ENCODE peak calls at places on chromosomes 11 and 22, in five cellular contexts. One of them, this sample, is unnamed.

GRCh38 chr22:26968873-26969272 is 311.5 kb downstream of the MIAT start:
- DNase-seq in H9: no peak
- DNase-seq in mesenchymal stem cell: no peak
- DNase-seq in H1: no peak
- DNase-seq in neuronal stem cell: no peak
- DNase-seq in this sample: no peak

GRCh38 chr11:35526370-35526792 is 965 bp upstream of the PAMR1 start:
- DNase-seq in mesenchymal stem cell: peak
- DNase-seq in H9: peak
- DNase-seq in H1: no peak
- DNase-seq in neuronal stem cell: no peak
- DNase-seq in this sample: no peak

GRCh38 chr11:132126973-132127900 is 756.8 kb downstream of the NTM start:
- DNase-seq in H9: peak
- DNase-seq in H1: no peak
- DNase-seq in neuronal stem cell: peak
- DNase-seq in mesenchymal stem cell: peak
- DNase-seq in this sample: no peak

GRCh38 chr11:102603091-102603490 is 22.0 kb downstream of the MMP20 start:
- DNase-seq in neuronal stem cell: no peak
- DNase-seq in mesenchymal stem cell: peak
- DNase-seq in H1: no peak
- DNase-seq in H9: no peak
- DNase-seq in this sample: peak

GRCh38 chr22:23775779-23776375 is 3.2 kb downstream of the MMP11 start:
- DNase-seq in H1: no peak
- DNase-seq in neuronal stem cell: no peak
- DNase-seq in mesenchymal stem cell: no peak
- DNase-seq in H9: no peak
- DNase-seq in this sample: no peak

GRCh38 chr22:50208939-50209892 is 8.4 kb downstream of the SELENOO start:
- DNase-seq in H1: no peak
- DNase-seq in neuronal stem cell: no peak
- DNase-seq in H9: no peak
- DNase-seq in mesenchymal stem cell: no peak
- DNase-seq in this sample: no peak

GRCh38 chr22:31272522-31273446 is 19.5 kb downstream of the PIK3IP1 start:
- DNase-seq in H9: peak
- DNase-seq in mesenchymal stem cell: peak
- DNase-seq in neuronal stem cell: peak
- DNase-seq in H1: no peak
- DNase-seq in this sample: peak

GRCh38 chr11:71396548-71397123 is 51.6 kb downstream of the DHCR7 start:
- DNase-seq in H9: no peak
- DNase-seq in neuronal stem cell: no peak
- DNase-seq in H1: no peak
- DNase-seq in mesenchymal stem cell: no peak
- DNase-seq in this sample: no peak

GRCh38 chr11:115180272-115180671 is 323.9 kb downstream of the CADM1 start:
- DNase-seq in H9: no peak
- DNase-seq in neuronal stem cell: no peak
- DNase-seq in H1: no peak
- DNase-seq in mesenchymal stem cell: no peak
- DNase-seq in this sample: no peak

GRCh38 chr11:42251984-42252383 is 792.5 kb upstream of the LRRC4C start:
- DNase-seq in mesenchymal stem cell: no peak
- DNase-seq in H1: no peak
- DNase-seq in H9: no peak
- DNase-seq in neuronal stem cell: no peak
- DNase-seq in this sample: no peak

GRCh38 chr22:18118345-18118915 is 7.8 kb downstream of the TUBA8 start:
- DNase-seq in neuronal stem cell: no peak
- DNase-seq in mesenchymal stem cell: no peak
- DNase-seq in H9: no peak
- DNase-seq in H1: no peak
- DNase-seq in this sample: no peak

GRCh38 chr11:57458060-57458409 is 2.3 kb upstream of the RTN4RL2 start:
- DNase-seq in H9: peak
- DNase-seq in mesenchymal stem cell: no peak
- DNase-seq in H1: no peak
- DNase-seq in neuronal stem cell: no peak
- DNase-seq in this sample: peak

GRCh38 chr11:43989162-43989961 is 46.9 kb downstream of the C11orf96 start:
- DNase-seq in mesenchymal stem cell: peak
- DNase-seq in neuronal stem cell: no peak
- DNase-seq in H9: peak
- DNase-seq in H1: no peak
- DNase-seq in this sample: no peak

GRCh38 chr11:70738661-70739060 is 340.3 kb downstream of the CTTN start:
- DNase-seq in mesenchymal stem cell: no peak
- DNase-seq in H1: no peak
- DNase-seq in H9: no peak
- DNase-seq in neuronal stem cell: no peak
- DNase-seq in this sample: no peak

GRCh38 chr11:12680246-12680939 is 6.2 kb downstream of the TEAD1 start:
- DNase-seq in neuronal stem cell: peak
- DNase-seq in H9: peak
- DNase-seq in mesenchymal stem cell: peak
- DNase-seq in H1: peak
- DNase-seq in this sample: peak

GRCh38 chr22:24728790-24729637 is 45.5 kb downstream of the PIWIL3 start:
- DNase-seq in neuronal stem cell: no peak
- DNase-seq in H1: no peak
- DNase-seq in H9: no peak
- DNase-seq in mesenchymal stem cell: peak
- DNase-seq in this sample: no peak

GRCh38 chr22:45876136-45877035 is 100.6 kb downstream of the WNT7B start:
- DNase-seq in mesenchymal stem cell: no peak
- DNase-seq in neuronal stem cell: no peak
- DNase-seq in H9: peak
- DNase-seq in H1: no peak
- DNase-seq in this sample: no peak

GRCh38 chr11:92667446-92668165 is 301.8 kb upstream of the MTNR1B start:
- DNase-seq in H9: peak
- DNase-seq in H1: peak
- DNase-seq in neuronal stem cell: peak
- DNase-seq in mesenchymal stem cell: no peak
- DNase-seq in this sample: no peak

GRCh38 chr11:120977470-120977869 is 46.4 kb upstream of the TBCEL start:
- DNase-seq in H1: no peak
- DNase-seq in mesenchymal stem cell: no peak
- DNase-seq in H9: no peak
- DNase-seq in neuronal stem cell: no peak
- DNase-seq in this sample: no peak

GRCh38 chr11:59174664-59175033 is 2.7 kb downstream of the DTX4 start:
- DNase-seq in neuronal stem cell: no peak
- DNase-seq in H9: no peak
- DNase-seq in H1: no peak
- DNase-seq in mesenchymal stem cell: peak
- DNase-seq in this sample: peak

GRCh38 chr11:74142624-74143023 is 28.2 kb downstream of the C2CD3 start:
- DNase-seq in H1: no peak
- DNase-seq in H9: no peak
- DNase-seq in mesenchymal stem cell: peak
- DNase-seq in neuronal stem cell: no peak
- DNase-seq in this sample: peak

GRCh38 chr11:86671386-86672006 is 920 bp downstream of the ME3 start:
- DNase-seq in neuronal stem cell: no peak
- DNase-seq in H1: no peak
- DNase-seq in H9: peak
- DNase-seq in mesenchymal stem cell: no peak
- DNase-seq in this sample: peak

GRCh38 chr11:89267660-89268302 is 90.1 kb downstream of the TYR start:
- DNase-seq in mesenchymal stem cell: no peak
- DNase-seq in H9: no peak
- DNase-seq in neuronal stem cell: no peak
- DNase-seq in H1: no peak
- DNase-seq in this sample: no peak

GRCh38 chr11:6888830-6889229 is 3.5 kb downstream of the OR2D2 start:
- DNase-seq in mesenchymal stem cell: no peak
- DNase-seq in H9: no peak
- DNase-seq in H1: no peak
- DNase-seq in neuronal stem cell: no peak
- DNase-seq in this sample: no peak

GRCh38 chr22:29717789-29718188 is 2.0 kb upstream of the CABP7 start:
- DNase-seq in H1: no peak
- DNase-seq in mesenchymal stem cell: no peak
- DNase-seq in neuronal stem cell: no peak
- DNase-seq in H9: no peak
- DNase-seq in this sample: no peak

GRCh38 chr11:95485115-95485900 is 254.3 kb upstream of the SESN3 start:
- DNase-seq in H1: no peak
- DNase-seq in neuronal stem cell: no peak
- DNase-seq in H9: no peak
- DNase-seq in mesenchymal stem cell: no peak
- DNase-seq in this sample: peak

GRCh38 chr11:889261-889660 is 21.3 kb downstream of the CHID1 start:
- DNase-seq in H9: no peak
- DNase-seq in mesenchymal stem cell: no peak
- DNase-seq in H1: no peak
- DNase-seq in neuronal stem cell: no peak
- DNase-seq in this sample: no peak

DNA sequence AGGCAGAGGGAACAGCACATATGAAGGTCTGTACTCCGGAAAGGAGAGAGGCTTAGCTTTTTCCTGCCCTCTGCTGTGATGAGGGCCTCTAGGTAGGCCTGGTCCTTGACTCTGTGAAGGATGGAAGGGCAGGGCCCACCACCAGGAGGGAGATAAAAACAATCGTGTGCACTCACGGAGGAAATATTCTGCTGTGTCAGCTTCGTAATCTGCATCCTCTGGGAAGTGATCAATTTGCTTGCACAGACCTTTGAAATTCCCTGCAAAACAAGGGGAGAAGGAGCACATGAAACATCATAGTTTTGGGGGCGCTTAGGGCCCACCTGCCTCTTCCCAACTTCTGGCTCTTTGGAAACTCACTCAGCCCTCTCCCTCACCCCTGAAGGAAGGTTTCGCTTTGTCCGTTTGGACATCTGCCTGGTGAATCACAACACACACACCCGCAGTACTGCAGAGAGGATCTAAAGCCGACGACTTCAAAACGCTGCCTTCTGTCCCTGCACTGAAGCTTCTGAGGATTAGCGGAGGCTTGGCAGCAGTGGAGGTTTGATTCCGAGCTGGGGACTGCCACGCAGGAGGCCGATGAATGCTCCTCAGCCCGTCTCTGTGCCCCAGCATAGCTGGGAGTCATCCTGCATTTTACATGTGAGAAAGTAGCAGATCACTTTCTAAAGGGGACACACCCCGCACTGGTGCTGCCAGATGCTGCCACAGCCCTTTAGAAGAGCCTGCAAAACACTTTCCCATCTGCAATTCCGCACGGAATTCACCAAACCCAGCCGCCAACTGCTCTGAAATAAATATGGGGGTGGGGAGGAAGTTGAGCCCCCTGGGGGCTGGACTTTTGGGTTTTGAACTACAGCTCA is 58.6 kb upstream of the EIF3D start:
- DNase-seq in H9: no peak
- DNase-seq in mesenchymal stem cell: no peak
- DNase-seq in neuronal stem cell: no peak
- DNase-seq in H1: no peak
- DNase-seq in this sample: peak
- H2BK12ac ChIP-seq in H9: no peak
- H2BK12ac ChIP-seq in mesenchymal stem cell: no peak
- H2BK12ac ChIP-seq in neuronal stem cell: no peak
- H2BK12ac ChIP-seq in H1: peak
- H2BK12ac ChIP-seq in this sample: no peak

GRCh38 chr11:105769627-105770026 is 159.8 kb downstream of the GRIA4 start:
- DNase-seq in neuronal stem cell: no peak
- DNase-seq in H1: no peak
- DNase-seq in H9: no peak
- DNase-seq in mesenchymal stem cell: no peak
- DNase-seq in this sample: no peak
- H2BK12ac ChIP-seq in neuronal stem cell: no peak
- H2BK12ac ChIP-seq in H1: no peak
- H2BK12ac ChIP-seq in H9: no peak
- H2BK12ac ChIP-seq in mesenchymal stem cell: no peak
- H2BK12ac ChIP-seq in this sample: no peak

GRCh38 chr11:75986966-75987365 is 172.0 kb downstream of the UVRAG start:
- DNase-seq in H9: no peak
- DNase-seq in mesenchymal stem cell: no peak
- DNase-seq in neuronal stem cell: no peak
- DNase-seq in H1: no peak
- DNase-seq in this sample: no peak
- H2BK12ac ChIP-seq in H9: no peak
- H2BK12ac ChIP-seq in mesenchymal stem cell: no peak
- H2BK12ac ChIP-seq in neuronal stem cell: no peak
- H2BK12ac ChIP-seq in H1: no peak
- H2BK12ac ChIP-seq in this sample: no peak

GRCh38 chr11:31421840-31422239 is 52.2 kb downstream of the DNAJC24 start:
- DNase-seq in mesenchymal stem cell: no peak
- DNase-seq in neuronal stem cell: peak
- DNase-seq in H1: no peak
- DNase-seq in H9: no peak
- DNase-seq in this sample: no peak
- H2BK12ac ChIP-seq in mesenchymal stem cell: no peak
- H2BK12ac ChIP-seq in neuronal stem cell: no peak
- H2BK12ac ChIP-seq in H1: no peak
- H2BK12ac ChIP-seq in H9: no peak
- H2BK12ac ChIP-seq in this sample: no peak

GRCh38 chr11:21410513-21410912 is 741.1 kb downstream of the NELL1 start:
- DNase-seq in H1: no peak
- DNase-seq in mesenchymal stem cell: no peak
- DNase-seq in H9: no peak
- DNase-seq in neuronal stem cell: no peak
- DNase-seq in this sample: no peak
- H2BK12ac ChIP-seq in H1: no peak
- H2BK12ac ChIP-seq in mesenchymal stem cell: no peak
- H2BK12ac ChIP-seq in H9: no peak
- H2BK12ac ChIP-seq in neuronal stem cell: no peak
- H2BK12ac ChIP-seq in this sample: no peak